ENCODE peak calls at places on chromosomes 11 and 22, in seven cellular contexts. One of them, this sample, is unnamed.

GRCh38 chr11:131912127-131912526 is 541.7 kb downstream of the NTM start:
- DNase-seq in left ventricle myocardium inferior: no peak
- DNase-seq in spleen: no peak
- DNase-seq in right lobe of liver: no peak
- DNase-seq in CD8-positive, alpha-beta T cell: no peak
- DNase-seq in body of pancreas: no peak
- DNase-seq in pancreas: no peak
- DNase-seq in this sample: no peak

GRCh38 chr11:34345012-34345804 is 12.6 kb downstream of the ABTB2 start:
- DNase-seq in body of pancreas: peak; percentile 60
- DNase-seq in CD8-positive, alpha-beta T cell: no peak
- DNase-seq in right lobe of liver: peak; percentile 83
- DNase-seq in left ventricle myocardium inferior: peak; percentile 42
- DNase-seq in spleen: no peak
- DNase-seq in pancreas: peak; percentile 30
- DNase-seq in this sample: no peak

GRCh38 chr22:41181349-41182241 is 23.5 kb upstream of the L3MBTL2 start:
- DNase-seq in spleen: no peak
- DNase-seq in pancreas: no peak
- DNase-seq in CD8-positive, alpha-beta T cell: no peak
- DNase-seq in left ventricle myocardium inferior: no peak
- DNase-seq in right lobe of liver: no peak
- DNase-seq in body of pancreas: no peak
- DNase-seq in this sample: no peak

GRCh38 chr11:7965386-7965785 is at the start of gene NLRP10:
- DNase-seq in left ventricle myocardium inferior: no peak
- DNase-seq in pancreas: no peak
- DNase-seq in CD8-positive, alpha-beta T cell: no peak
- DNase-seq in spleen: no peak
- DNase-seq in body of pancreas: no peak
- DNase-seq in right lobe of liver: no peak
- DNase-seq in this sample: no peak

GRCh38 chr11:78202733-78203167 is 14.0 kb downstream of the USP35 start:
- DNase-seq in CD8-positive, alpha-beta T cell: peak; percentile 86
- DNase-seq in left ventricle myocardium inferior: no peak
- DNase-seq in pancreas: no peak
- DNase-seq in right lobe of liver: no peak
- DNase-seq in spleen: peak; percentile 14
- DNase-seq in body of pancreas: no peak
- DNase-seq in this sample: peak; percentile 58

GRCh38 chr11:125345706-125346561 is 150.1 kb downstream of the FEZ1 start:
- DNase-seq in right lobe of liver: peak; percentile 60
- DNase-seq in pancreas: peak; percentile 51
- DNase-seq in CD8-positive, alpha-beta T cell: no peak
- DNase-seq in left ventricle myocardium inferior: peak; percentile 83
- DNase-seq in spleen: peak; percentile 78
- DNase-seq in body of pancreas: peak; percentile 74
- DNase-seq in this sample: peak; percentile 10

GRCh38 chr11:90202342-90202741 is 20.5 kb downstream of the CHORDC1 start:
- DNase-seq in spleen: no peak
- DNase-seq in CD8-positive, alpha-beta T cell: no peak
- DNase-seq in body of pancreas: no peak
- DNase-seq in pancreas: no peak
- DNase-seq in left ventricle myocardium inferior: no peak
- DNase-seq in right lobe of liver: no peak
- DNase-seq in this sample: no peak

GRCh38 chr11:47510231-47510630 is 42.7 kb downstream of the CELF1 start:
- DNase-seq in pancreas: no peak
- DNase-seq in body of pancreas: no peak
- DNase-seq in left ventricle myocardium inferior: no peak
- DNase-seq in right lobe of liver: no peak
- DNase-seq in spleen: no peak
- DNase-seq in CD8-positive, alpha-beta T cell: no peak
- DNase-seq in this sample: no peak

GRCh38 chr11:2257023-2257700 is 13.2 kb downstream of the ASCL2 start:
- DNase-seq in CD8-positive, alpha-beta T cell: no peak
- DNase-seq in right lobe of liver: peak; percentile 17
- DNase-seq in spleen: peak; percentile 56
- DNase-seq in left ventricle myocardium inferior: no peak
- DNase-seq in pancreas: no peak
- DNase-seq in body of pancreas: peak; percentile 22
- DNase-seq in this sample: no peak

GRCh38 chr11:58575377-58576020 is at the start of gene LPXN:
- DNase-seq in body of pancreas: no peak
- DNase-seq in right lobe of liver: no peak
- DNase-seq in left ventricle myocardium inferior: no peak
- DNase-seq in pancreas: no peak
- DNase-seq in CD8-positive, alpha-beta T cell: peak; percentile 60
- DNase-seq in spleen: no peak
- DNase-seq in this sample: peak; percentile 45

GRCh38 chr11:121711900-121712424 is 259.2 kb upstream of the SORL1-AS1 start:
- DNase-seq in left ventricle myocardium inferior: no peak
- DNase-seq in spleen: no peak
- DNase-seq in right lobe of liver: no peak
- DNase-seq in CD8-positive, alpha-beta T cell: no peak
- DNase-seq in body of pancreas: no peak
- DNase-seq in pancreas: no peak
- DNase-seq in this sample: no peak

GRCh38 chr11:87265915-87266314 is 228.2 kb downstream of the TMEM135 start:
- DNase-seq in pancreas: no peak
- DNase-seq in CD8-positive, alpha-beta T cell: no peak
- DNase-seq in right lobe of liver: no peak
- DNase-seq in body of pancreas: no peak
- DNase-seq in left ventricle myocardium inferior: no peak
- DNase-seq in spleen: no peak
- DNase-seq in this sample: no peak

GRCh38 chr11:78331711-78332110 is 85.9 kb downstream of the GAB2 start:
- DNase-seq in body of pancreas: no peak
- DNase-seq in CD8-positive, alpha-beta T cell: no peak
- DNase-seq in spleen: no peak
- DNase-seq in pancreas: no peak
- DNase-seq in right lobe of liver: no peak
- DNase-seq in left ventricle myocardium inferior: no peak
- DNase-seq in this sample: no peak

GRCh38 chr11:8033312-8033715 is 46.2 kb downstream of the EIF3F start:
- DNase-seq in left ventricle myocardium inferior: peak; percentile 78
- DNase-seq in right lobe of liver: peak; percentile 75
- DNase-seq in spleen: peak; percentile 85
- DNase-seq in pancreas: peak; percentile 71
- DNase-seq in body of pancreas: peak; percentile 88
- DNase-seq in CD8-positive, alpha-beta T cell: peak; percentile 27
- DNase-seq in this sample: peak; percentile 33

GRCh38 chr11:75786101-75786736 is 17.6 kb downstream of the DGAT2 start:
- DNase-seq in left ventricle myocardium inferior: no peak
- DNase-seq in body of pancreas: peak; percentile 76
- DNase-seq in spleen: peak; percentile 24
- DNase-seq in CD8-positive, alpha-beta T cell: no peak
- DNase-seq in right lobe of liver: peak; percentile 54
- DNase-seq in pancreas: peak; percentile 67
- DNase-seq in this sample: no peak

GRCh38 chr11:59556883-59557205 is 45.5 kb downstream of the OR4D9 start:
- DNase-seq in CD8-positive, alpha-beta T cell: no peak
- DNase-seq in spleen: no peak
- DNase-seq in left ventricle myocardium inferior: no peak
- DNase-seq in pancreas: no peak
- DNase-seq in body of pancreas: no peak
- DNase-seq in right lobe of liver: no peak
- DNase-seq in this sample: no peak

GRCh38 chr11:88709567-88709966 is 356.2 kb downstream of the GRM5 start:
- DNase-seq in pancreas: no peak
- DNase-seq in left ventricle myocardium inferior: no peak
- DNase-seq in CD8-positive, alpha-beta T cell: no peak
- DNase-seq in spleen: no peak
- DNase-seq in right lobe of liver: peak; percentile 30
- DNase-seq in body of pancreas: no peak
- DNase-seq in this sample: no peak

GRCh38 chr22:19173047-19174035 is 5.2 kb downstream of the SLC25A1 start:
- DNase-seq in pancreas: no peak
- DNase-seq in right lobe of liver: no peak
- DNase-seq in left ventricle myocardium inferior: no peak
- DNase-seq in CD8-positive, alpha-beta T cell: no peak
- DNase-seq in body of pancreas: peak; percentile 18
- DNase-seq in spleen: peak; percentile 74
- DNase-seq in this sample: no peak

GRCh38 chr22:45585437-45585755 is 82.7 kb downstream of the FBLN1 start:
- DNase-seq in spleen: no peak
- DNase-seq in CD8-positive, alpha-beta T cell: no peak
- DNase-seq in pancreas: no peak
- DNase-seq in left ventricle myocardium inferior: no peak
- DNase-seq in body of pancreas: no peak
- DNase-seq in right lobe of liver: no peak
- DNase-seq in this sample: no peak

GRCh38 chr11:50164050-50164449 is 131.4 kb downstream of the OR4C45 start:
- DNase-seq in spleen: no peak
- DNase-seq in right lobe of liver: no peak
- DNase-seq in CD8-positive, alpha-beta T cell: no peak
- DNase-seq in body of pancreas: no peak
- DNase-seq in pancreas: no peak
- DNase-seq in left ventricle myocardium inferior: no peak
- DNase-seq in this sample: no peak
- TF ChIP-seq CTCF in spleen: no peak
- TF ChIP-seq CTCF in right lobe of liver: no peak
- TF ChIP-seq CTCF in CD8-positive, alpha-beta T cell: no peak
- TF ChIP-seq CTCF in body of pancreas: no peak
- TF ChIP-seq CTCF in pancreas: no peak
- TF ChIP-seq CTCF in left ventricle myocardium inferior: no peak
- TF ChIP-seq CTCF in this sample: no peak

DNA sequence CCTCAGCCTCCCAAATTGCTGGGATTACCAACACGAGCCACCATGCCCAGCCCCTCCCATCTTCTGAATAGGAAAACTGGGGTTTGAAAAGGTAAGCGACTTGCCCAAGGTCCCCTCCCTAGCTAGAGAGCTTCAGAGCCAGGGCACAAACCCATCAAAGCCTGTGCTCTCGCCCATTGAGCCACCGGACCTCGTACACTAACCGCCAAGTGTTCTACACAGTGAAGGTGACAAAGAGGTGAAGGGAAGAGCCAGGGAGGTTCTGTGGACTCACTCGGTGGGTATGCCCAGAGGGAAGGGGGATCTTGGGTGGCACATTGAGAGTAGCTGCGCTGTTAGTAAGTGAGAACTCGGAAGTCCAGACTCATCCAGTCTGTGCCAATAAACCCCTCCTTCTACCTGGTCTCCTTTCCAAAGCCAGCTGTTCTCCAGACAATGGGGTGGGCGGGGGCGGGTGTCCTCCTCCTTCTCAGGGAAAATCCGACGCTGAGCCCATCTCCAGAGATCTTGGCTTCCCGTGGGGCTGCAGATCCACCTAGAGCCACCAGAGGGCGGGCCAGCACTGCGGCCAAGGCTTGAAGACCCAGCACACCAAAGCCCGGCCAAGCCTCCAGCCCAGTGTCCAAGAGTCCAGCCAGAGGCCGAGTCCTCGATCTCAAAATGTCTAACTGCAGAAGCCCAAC is 3.2 kb upstream of the RTN4RL2 start:
- DNase-seq in right lobe of liver: peak; percentile 91
- DNase-seq in pancreas: peak; percentile 79
- DNase-seq in body of pancreas: peak; percentile 89
- DNase-seq in spleen: peak; percentile 95
- DNase-seq in CD8-positive, alpha-beta T cell: peak; percentile 66
- DNase-seq in left ventricle myocardium inferior: peak; percentile 91
- DNase-seq in this sample: peak; percentile 63
- H3K27ac ChIP-seq in right lobe of liver: peak overlapping the region; percentile 70
- H3K27ac ChIP-seq in pancreas: no peak overlapping the region
- H3K27ac ChIP-seq in body of pancreas: no peak overlapping the region
- H3K27ac ChIP-seq in spleen: no peak overlapping the region
- H3K27ac ChIP-seq in CD8-positive, alpha-beta T cell: no peak overlapping the region
- H3K27ac ChIP-seq in left ventricle myocardium inferior: no peak overlapping the region
- H3K27ac ChIP-seq in this sample: no peak overlapping the region

GRCh38 chr11:93234602-93235207 is 36.9 kb upstream of the SLC36A4 start:
- DNase-seq in right lobe of liver: peak; percentile 69
- DNase-seq in body of pancreas: peak; percentile 85
- DNase-seq in CD8-positive, alpha-beta T cell: peak; percentile 51
- DNase-seq in pancreas: peak; percentile 73
- DNase-seq in spleen: peak; percentile 85
- DNase-seq in left ventricle myocardium inferior: peak; percentile 64
- DNase-seq in this sample: peak; percentile 55
- TF ChIP-seq CTCF in right lobe of liver: peak; percentile 92
- TF ChIP-seq CTCF in body of pancreas: peak; percentile 91
- TF ChIP-seq CTCF in CD8-positive, alpha-beta T cell: peak; percentile 66
- TF ChIP-seq CTCF in pancreas: peak; percentile 90
- TF ChIP-seq CTCF in spleen: peak; percentile 87
- TF ChIP-seq CTCF in left ventricle myocardium inferior: peak; percentile 96
- TF ChIP-seq CTCF in this sample: peak; percentile 80

GRCh38 chr22:43136801-43137200 is 6.4 kb downstream of the MCAT start:
- DNase-seq in right lobe of liver: no peak
- DNase-seq in CD8-positive, alpha-beta T cell: no peak
- DNase-seq in spleen: no peak
- DNase-seq in pancreas: no peak
- DNase-seq in left ventricle myocardium inferior: no peak
- DNase-seq in body of pancreas: no peak
- DNase-seq in this sample: no peak
- H3K27ac ChIP-seq in right lobe of liver: no peak overlapping the region
- H3K27ac ChIP-seq in CD8-positive, alpha-beta T cell: no peak overlapping the region
- H3K27ac ChIP-seq in spleen: no peak overlapping the region
- H3K27ac ChIP-seq in pancreas: no peak overlapping the region
- H3K27ac ChIP-seq in left ventricle myocardium inferior: peak overlapping the region; percentile 56
- H3K27ac ChIP-seq in body of pancreas: no peak overlapping the region
- H3K27ac ChIP-seq in this sample: no peak overlapping the region

DNA sequence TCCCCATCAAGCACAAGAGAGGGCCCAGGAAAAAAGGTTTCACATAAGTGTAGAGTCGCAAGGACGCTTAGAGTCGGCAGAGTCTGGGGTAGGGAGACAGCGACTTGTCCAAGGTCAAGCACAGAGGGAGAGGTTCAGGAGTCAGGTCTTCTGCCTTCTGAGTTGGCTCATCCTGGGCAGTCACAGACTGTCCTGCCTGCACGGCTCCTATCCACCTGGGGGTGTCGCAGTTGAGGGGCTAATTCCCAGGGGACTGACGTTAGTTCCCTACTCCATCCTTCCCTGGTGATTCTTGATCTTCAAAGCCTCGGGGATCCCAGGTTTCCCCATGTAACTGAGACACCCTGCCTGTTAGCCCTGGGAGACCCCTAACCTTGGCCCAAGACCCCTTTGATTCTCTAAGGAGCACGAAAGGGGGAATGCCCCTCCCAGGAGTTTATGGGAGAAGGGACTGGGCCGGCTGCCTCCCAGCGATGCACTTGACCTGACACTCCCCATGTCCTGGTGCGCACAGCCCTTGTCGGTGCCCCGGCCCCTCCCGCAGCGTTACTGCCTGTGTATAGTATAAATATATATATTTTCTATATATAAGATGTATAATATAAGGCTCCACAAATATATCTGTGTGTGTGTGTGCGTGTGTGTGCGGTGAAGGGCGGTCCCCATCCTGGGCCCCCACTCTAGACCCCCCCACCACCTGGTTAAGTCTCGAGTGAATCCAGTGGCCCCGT is 14.7 kb upstream of the TAB1 start:
- DNase-seq in CD8-positive, alpha-beta T cell: no peak
- DNase-seq in body of pancreas: no peak
- DNase-seq in pancreas: no peak
- DNase-seq in left ventricle myocardium inferior: no peak
- DNase-seq in spleen: no peak
- DNase-seq in right lobe of liver: no peak
- DNase-seq in this sample: no peak
- TF ChIP-seq CTCF in CD8-positive, alpha-beta T cell: no peak
- TF ChIP-seq CTCF in body of pancreas: no peak
- TF ChIP-seq CTCF in pancreas: no peak
- TF ChIP-seq CTCF in left ventricle myocardium inferior: peak; percentile 48
- TF ChIP-seq CTCF in spleen: no peak
- TF ChIP-seq CTCF in right lobe of liver: peak; percentile 8
- TF ChIP-seq CTCF in this sample: no peak

This sample was measured in CD4-positive, alpha-beta T cell.